ENCODE peak calls at places on chromosomes 13 and 19, in six cellular contexts. One of them, this sample, is unnamed.

GRCh38 chr13:39407786-39408185 is 195.2 kb downstream of the LHFPL6 start:
- DNase-seq in bronchial epithelial cell: no peak
- DNase-seq in AG09309: no peak
- DNase-seq in skeletal muscle cell: no peak
- DNase-seq in effector memory CD8-positive, alpha-beta T cell: no peak
- DNase-seq in adrenal gland: no peak
- DNase-seq in this sample: no peak

GRCh38 chr19:53881482-53882390 is at the start of gene PRKCG:
- DNase-seq in bronchial epithelial cell: no peak
- DNase-seq in AG09309: no peak
- DNase-seq in skeletal muscle cell: no peak
- DNase-seq in effector memory CD8-positive, alpha-beta T cell: peak; percentile 56
- DNase-seq in adrenal gland: no peak
- DNase-seq in this sample: peak; percentile 59

GRCh38 chr19:33125929-33126388 is 6.0 kb upstream of the WDR88 start:
- DNase-seq in bronchial epithelial cell: peak; percentile 53
- DNase-seq in AG09309: peak; percentile 25
- DNase-seq in skeletal muscle cell: peak; percentile 25
- DNase-seq in effector memory CD8-positive, alpha-beta T cell: peak; percentile 41
- DNase-seq in adrenal gland: peak; percentile 37
- DNase-seq in this sample: peak; percentile 77

GRCh38 chr19:41386442-41386841 is 10.1 kb downstream of the TMEM91 start:
- DNase-seq in bronchial epithelial cell: peak; percentile 59
- DNase-seq in AG09309: no peak
- DNase-seq in skeletal muscle cell: no peak
- DNase-seq in effector memory CD8-positive, alpha-beta T cell: no peak
- DNase-seq in adrenal gland: no peak
- DNase-seq in this sample: no peak

GRCh38 chr13:30396434-30397075 is 25.7 kb upstream of the UBE2L5 start:
- DNase-seq in bronchial epithelial cell: peak; percentile 50
- DNase-seq in AG09309: no peak
- DNase-seq in skeletal muscle cell: no peak
- DNase-seq in effector memory CD8-positive, alpha-beta T cell: no peak
- DNase-seq in adrenal gland: peak; percentile 17
- DNase-seq in this sample: no peak

GRCh38 chr13:114043421-114044053 is 69.7 kb upstream of the C13orf46 start:
- DNase-seq in bronchial epithelial cell: no peak
- DNase-seq in AG09309: no peak
- DNase-seq in skeletal muscle cell: peak; percentile 80
- DNase-seq in effector memory CD8-positive, alpha-beta T cell: peak; percentile 13
- DNase-seq in adrenal gland: peak; percentile 49
- DNase-seq in this sample: no peak

GRCh38 chr13:44474122-44474910 is 100.7 kb downstream of the SERP2 start:
- DNase-seq in bronchial epithelial cell: no peak
- DNase-seq in AG09309: no peak
- DNase-seq in skeletal muscle cell: no peak
- DNase-seq in effector memory CD8-positive, alpha-beta T cell: no peak
- DNase-seq in adrenal gland: no peak
- DNase-seq in this sample: no peak

GRCh38 chr13:66887088-66887487 is 343.0 kb downstream of the PCDH9 start:
- DNase-seq in bronchial epithelial cell: no peak
- DNase-seq in AG09309: no peak
- DNase-seq in skeletal muscle cell: peak; percentile 25
- DNase-seq in effector memory CD8-positive, alpha-beta T cell: no peak
- DNase-seq in adrenal gland: no peak
- DNase-seq in this sample: peak; percentile 67

GRCh38 chr19:34847393-34847792 is 74.4 kb upstream of the ZNF599 start:
- DNase-seq in bronchial epithelial cell: no peak
- DNase-seq in AG09309: no peak
- DNase-seq in skeletal muscle cell: no peak
- DNase-seq in effector memory CD8-positive, alpha-beta T cell: no peak
- DNase-seq in adrenal gland: no peak
- DNase-seq in this sample: no peak

GRCh38 chr19:16288544-16288943 is 36.1 kb upstream of the KLF2 start:
- DNase-seq in bronchial epithelial cell: no peak
- DNase-seq in AG09309: no peak
- DNase-seq in skeletal muscle cell: no peak
- DNase-seq in effector memory CD8-positive, alpha-beta T cell: no peak
- DNase-seq in adrenal gland: no peak
- DNase-seq in this sample: no peak

GRCh38 chr13:99426426-99426825 is 74.8 kb upstream of the TM9SF2 start:
- DNase-seq in bronchial epithelial cell: no peak
- DNase-seq in AG09309: no peak
- DNase-seq in skeletal muscle cell: no peak
- DNase-seq in effector memory CD8-positive, alpha-beta T cell: no peak
- DNase-seq in adrenal gland: no peak
- DNase-seq in this sample: no peak

GRCh38 chr19:45601524-45602522 is at the start of gene GPR4:
- DNase-seq in bronchial epithelial cell: no peak
- DNase-seq in AG09309: no peak
- DNase-seq in skeletal muscle cell: no peak
- DNase-seq in effector memory CD8-positive, alpha-beta T cell: no peak
- DNase-seq in adrenal gland: no peak
- DNase-seq in this sample: peak; percentile 23

GRCh38 chr13:27980280-27980998 is 8.1 kb downstream of the URAD start:
- DNase-seq in bronchial epithelial cell: no peak
- DNase-seq in AG09309: no peak
- DNase-seq in skeletal muscle cell: no peak
- DNase-seq in effector memory CD8-positive, alpha-beta T cell: no peak
- DNase-seq in adrenal gland: no peak
- DNase-seq in this sample: no peak

GRCh38 chr19:6068711-6069110 is 41.6 kb downstream of the RFX2 start:
- DNase-seq in bronchial epithelial cell: no peak
- DNase-seq in AG09309: no peak
- DNase-seq in skeletal muscle cell: no peak
- DNase-seq in effector memory CD8-positive, alpha-beta T cell: no peak
- DNase-seq in adrenal gland: no peak
- DNase-seq in this sample: no peak

GRCh38 chr19:55158848-55159793 is 1.6 kb upstream of the TNNI3 start:
- DNase-seq in bronchial epithelial cell: peak; percentile 26
- DNase-seq in AG09309: no peak
- DNase-seq in skeletal muscle cell: no peak
- DNase-seq in effector memory CD8-positive, alpha-beta T cell: no peak
- DNase-seq in adrenal gland: peak; percentile 73
- DNase-seq in this sample: no peak

GRCh38 chr19:2726904-2727639 is 5.9 kb upstream of the DIRAS1 start:
- DNase-seq in bronchial epithelial cell: no peak
- DNase-seq in AG09309: no peak
- DNase-seq in skeletal muscle cell: no peak
- DNase-seq in effector memory CD8-positive, alpha-beta T cell: no peak
- DNase-seq in adrenal gland: no peak
- DNase-seq in this sample: no peak

GRCh38 chr19:15702590-15702930 is 25.3 kb upstream of the OR10H2 start:
- DNase-seq in bronchial epithelial cell: peak; percentile 65
- DNase-seq in AG09309: no peak
- DNase-seq in skeletal muscle cell: no peak
- DNase-seq in effector memory CD8-positive, alpha-beta T cell: no peak
- DNase-seq in adrenal gland: peak; percentile 62
- DNase-seq in this sample: peak; percentile 7

GRCh38 chr13:30593001-30593400 is 24.7 kb upstream of the USPL1 start:
- DNase-seq in bronchial epithelial cell: no peak
- DNase-seq in AG09309: no peak
- DNase-seq in skeletal muscle cell: no peak
- DNase-seq in effector memory CD8-positive, alpha-beta T cell: no peak
- DNase-seq in adrenal gland: no peak
- DNase-seq in this sample: no peak

GRCh38 chr13:76677047-76677446 is 209.2 kb downstream of the KCTD12 start:
- DNase-seq in bronchial epithelial cell: no peak
- DNase-seq in AG09309: no peak
- DNase-seq in skeletal muscle cell: peak; percentile 72
- DNase-seq in effector memory CD8-positive, alpha-beta T cell: no peak
- DNase-seq in adrenal gland: peak; percentile 9
- DNase-seq in this sample: peak; percentile 56

GRCh38 chr19:19485998-19486290 is 29.4 kb downstream of the TSSK6 start:
- DNase-seq in bronchial epithelial cell: no peak
- DNase-seq in AG09309: no peak
- DNase-seq in skeletal muscle cell: no peak
- DNase-seq in effector memory CD8-positive, alpha-beta T cell: no peak
- DNase-seq in adrenal gland: no peak
- DNase-seq in this sample: no peak

GRCh38 chr19:58518261-58519086 is 1.1 kb downstream of the ZBTB45 start:
- DNase-seq in bronchial epithelial cell: peak; percentile 5
- DNase-seq in AG09309: no peak
- DNase-seq in skeletal muscle cell: no peak
- DNase-seq in effector memory CD8-positive, alpha-beta T cell: no peak
- DNase-seq in adrenal gland: no peak
- DNase-seq in this sample: no peak

GRCh38 chr19:2428027-2428690 is 773 bp upstream of the TIMM13 start:
- DNase-seq in bronchial epithelial cell: peak; percentile 10
- DNase-seq in AG09309: no peak
- DNase-seq in skeletal muscle cell: no peak
- DNase-seq in effector memory CD8-positive, alpha-beta T cell: no peak
- DNase-seq in adrenal gland: peak; percentile 42
- DNase-seq in this sample: peak; percentile 51

This sample was measured in astrocyte of the hippocampus.